ENCODE peak calls at places on chromosomes 7 and 10, in ten cellular contexts. B, E, J, S, F, Q, W, V, G and P are unnamed samples.

GRCh38 chr10:119346063-119346835 is 138.9 kb downstream of the GRK5 start:
- DNase-seq in B (no peak), E (no peak), J (no peak), S (no peak), F (no peak), Q (no peak), W (no peak), V (no peak), G (peak; percentile 21), P (no peak)

GRCh38 chr10:64477791-64478190 is 956.6 kb downstream of the REEP3 start:
- DNase-seq in B (no peak), E (no peak), J (no peak), S (no peak), F (no peak), Q (no peak), W (no peak), V (no peak), G (no peak), P (no peak)

GRCh38 chr7:132030161-132030568 is 473.7 kb upstream of the PODXL start:
- DNase-seq in B (peak; percentile 90), E (no peak), J (no peak), S (peak; percentile 23), F (no peak), Q (no peak), W (no peak), V (no peak), G (no peak), P (no peak)

GRCh38 chr7:138632384-138632783 is 68.8 kb downstream of the SVOPL start:
- DNase-seq in B (no peak), E (no peak), J (no peak), S (no peak), F (no peak), Q (no peak), W (no peak), V (no peak), G (no peak), P (no peak)

GRCh38 chr10:78528749-78529204 is 495.1 kb downstream of the RPS24 start:
- DNase-seq in B (peak; percentile 69), E (no peak), J (no peak), S (peak; percentile 89), F (no peak), Q (no peak), W (no peak), V (no peak), G (no peak), P (no peak)

GRCh38 chr10:60171436-60172013 is 218.2 kb downstream of the ANK3 start:
- DNase-seq in B (no peak), E (no peak), J (peak; percentile 37), S (no peak), F (no peak), Q (no peak), W (no peak), V (no peak), G (no peak), P (no peak)

GRCh38 chr10:59323036-59323459 is 39.3 kb downstream of the FAM13C start:
- DNase-seq in B (no peak), E (no peak), J (no peak), S (peak; percentile 20), F (no peak), Q (no peak), W (no peak), V (no peak), G (no peak), P (no peak)

GRCh38 chr7:44280993-44281721 is 44.2 kb downstream of the CAMK2B start:
- DNase-seq in B (no peak), E (no peak), J (no peak), S (no peak), F (no peak), Q (no peak), W (no peak), V (no peak), G (no peak), P (no peak)

GRCh38 chr10:454860-455259 is 234.6 kb downstream of the DIP2C start:
- DNase-seq in B (no peak), E (no peak), J (peak; percentile 97), S (no peak), F (no peak), Q (no peak), W (no peak), V (no peak), G (peak; percentile 22), P (no peak)

GRCh38 chr10:71512213-71512745 is 115.6 kb downstream of the CDH23 start:
- DNase-seq in B (no peak), E (no peak), J (no peak), S (no peak), F (no peak), Q (no peak), W (no peak), V (no peak), G (no peak), P (no peak)

GRCh38 chr10:30387646-30388243 is 38.7 kb upstream of the MTPAP start:
- DNase-seq in B (no peak), E (no peak), J (peak; percentile 7), S (no peak), F (no peak), Q (no peak), W (no peak), V (no peak), G (peak; percentile 56), P (no peak)